ENCODE peak calls at places on chromosomes 11 and 22, in five cellular contexts. E is HEK293T, V is GM12878, C is K562, W is HepG2. S is an unnamed sample.

GRCh38 chr11:75506827-75507226 is 18.9 kb downstream of the GDPD5 start:
- DNase-seq in E (no peak), V (no peak), C (no peak), W (no peak), S (peak)

GRCh38 chr11:68040121-68040956 is 1.5 kb downstream of the TCIRG1 start:
- DNase-seq in E (no peak), V (peak), C (peak), W (peak), S (peak)

GRCh38 chr11:111148116-111148515 is 97.4 kb upstream of the POU2AF2 start:
- DNase-seq in E (no peak), V (no peak), C (no peak), W (no peak), S (no peak)

GRCh38 chr11:68932933-68933577 is 29.4 kb downstream of the IGHMBP2 start:
- DNase-seq in E (no peak), V (no peak), C (no peak), W (no peak), S (no peak)

GRCh38 chr11:108697872-108698473 is 33.1 kb downstream of the DDX10 start:
- DNase-seq in E (peak), V (peak), C (peak), W (peak), S (peak)

GRCh38 chr11:117221775-117222517 is 9.9 kb downstream of the PCSK7 start:
- DNase-seq in E (no peak), V (no peak), C (no peak), W (no peak), S (no peak)

GRCh38 chr11:57727185-57727584 is 14.1 kb upstream of the SELENOH start:
- DNase-seq in E (no peak), V (no peak), C (no peak), W (no peak), S (no peak)

GRCh38 chr11:95567685-95568084 is 221.9 kb downstream of the FAM76B start:
- DNase-seq in E (no peak), V (no peak), C (no peak), W (no peak), S (no peak)

GRCh38 chr11:62264004-62264403 is 6.0 kb upstream of the SCGB2A2 start:
- DNase-seq in E (no peak), V (no peak), C (no peak), W (no peak), S (no peak)

GRCh38 chr11:326842-327580 is 6.4 kb upstream of the IFITM3 start:
- DNase-seq in E (no peak), V (peak), C (peak), W (peak), S (peak)

GRCh38 chr11:3138178-3139085 is 26.7 kb downstream of the OSBPL5 start:
- DNase-seq in E (no peak), V (no peak), C (peak), W (no peak), S (no peak)

GRCh38 chr22:29030618-29031235 is 30.9 kb downstream of the C22orf31 start:
- DNase-seq in E (peak), V (no peak), C (peak), W (peak), S (peak)

GRCh38 chr11:43639920-43640319 is 40.6 kb upstream of the HSD17B12 start:
- DNase-seq in E (no peak), V (no peak), C (no peak), W (no peak), S (no peak)

GRCh38 chr22:17974087-17974486 is 50.3 kb downstream of the MICAL3 start:
- DNase-seq in E (no peak), V (no peak), C (no peak), W (no peak), S (no peak)

GRCh38 chr11:110929129-110929528 is 216.9 kb upstream of the ARHGAP20 start:
- DNase-seq in E (no peak), V (no peak), C (no peak), W (no peak), S (no peak)

GRCh38 chr11:112795896-112796686 is 165.1 kb upstream of the NCAM1 start:
- DNase-seq in E (no peak), V (no peak), C (no peak), W (no peak), S (no peak)

GRCh38 chr22:42317691-42318547 is 47.5 kb upstream of the TCF20 start:
- DNase-seq in E (no peak), V (no peak), C (no peak), W (no peak), S (peak)

GRCh38 chr22:35835267-35835997 is 117.8 kb downstream of the APOL5 start:
- DNase-seq in E (no peak), V (no peak), C (no peak), W (no peak), S (no peak)

GRCh38 chr22:32590556-32590955 is 115.9 kb downstream of the FBXO7 start:
- DNase-seq in E (no peak), V (no peak), C (no peak), W (no peak), S (no peak)

GRCh38 chr11:21495879-21496278 is 697.0 kb upstream of the ANO5 start:
- DNase-seq in E (no peak), V (no peak), C (no peak), W (no peak), S (no peak)

GRCh38 chr11:76690736-76691135 is 20.2 kb upstream of the LRRC32 start:
- DNase-seq in E (no peak), V (no peak), C (no peak), W (no peak), S (no peak)

GRCh38 chr11:15113381-15113780 is 1.3 kb upstream of the INSC start:
- DNase-seq in E (no peak), V (peak), C (no peak), W (no peak), S (no peak)

GRCh38 chr22:46801331-46801811 is 38.9 kb downstream of the TBC1D22A start:
- DNase-seq in E (no peak), V (no peak), C (no peak), W (peak), S (no peak)

GRCh38 chr11:105092255-105093239 is 47.0 kb downstream of the CARD18 start:
- DNase-seq in E (no peak), V (no peak), C (no peak), W (no peak), S (no peak)

GRCh38 chr11:117827521-117828511 is 3.3 kb upstream of the FXYD2 start:
- DNase-seq in E (no peak), V (no peak), C (no peak), W (no peak), S (no peak)

GRCh38 chr11:29093416-29093815 is 923.4 kb downstream of the KCNA4 start:
- DNase-seq in E (no peak), V (no peak), C (no peak), W (peak), S (no peak)

GRCh38 chr22:19886605-19887250 is 32.1 kb upstream of the GNB1L start:
- DNase-seq in E (no peak), V (no peak), C (no peak), W (no peak), S (no peak)

GRCh38 chr11:88354909-88355308 is 17.4 kb upstream of the CTSC start:
- DNase-seq in E (no peak), V (peak), C (no peak), W (no peak), S (no peak)

GRCh38 chr11:22244986-22245592 is 52.2 kb downstream of the ANO5 start:
- DNase-seq in E (peak), V (no peak), C (peak), W (peak), S (peak)

DNA sequence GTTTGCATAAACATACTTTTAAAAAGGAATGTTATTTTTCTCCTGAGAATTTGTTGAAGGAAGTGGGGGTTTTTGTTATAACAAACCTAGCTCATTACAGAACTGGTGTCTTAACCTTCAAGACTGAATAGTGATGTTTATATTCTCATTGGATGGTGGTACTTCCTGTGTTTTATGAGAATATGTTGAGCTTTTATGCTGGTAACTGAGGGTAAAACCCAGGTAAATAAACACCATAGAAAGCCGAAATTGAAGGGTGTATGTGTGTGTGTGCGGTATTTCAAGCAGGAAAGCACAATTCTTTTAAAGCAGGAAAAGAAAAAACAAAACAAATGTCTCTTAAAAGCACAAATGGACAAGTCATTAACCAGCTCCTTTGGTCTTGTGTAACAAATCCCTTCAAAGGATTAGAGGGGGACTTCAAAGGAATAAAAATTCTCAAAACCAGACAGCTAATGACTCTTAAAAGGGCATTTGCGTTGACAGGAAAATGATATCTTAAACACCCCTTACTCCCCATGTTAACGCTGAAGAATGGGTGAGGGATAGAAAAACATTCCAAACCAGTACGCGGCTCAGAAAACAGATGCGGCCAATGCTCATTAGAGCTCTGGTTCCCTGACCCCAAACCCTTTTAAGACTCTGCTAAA is 23.8 kb downstream of the LMO2 start:
- DNase-seq in E (no peak), V (no peak), C (no peak), W (no peak), S (no peak)
- TF ChIP-seq FOXM1 in E (no peak), V (no peak), C (no peak), W (no peak), S (no peak)

GRCh38 chr11:12159351-12160099 is 49.1 kb downstream of the MICAL2 start:
- DNase-seq in E (no peak), V (no peak), C (no peak), W (no peak), S (no peak)
- TF ChIP-seq FOXM1 in E (no peak), V (no peak), C (no peak), W (no peak), S (no peak)

DNA sequence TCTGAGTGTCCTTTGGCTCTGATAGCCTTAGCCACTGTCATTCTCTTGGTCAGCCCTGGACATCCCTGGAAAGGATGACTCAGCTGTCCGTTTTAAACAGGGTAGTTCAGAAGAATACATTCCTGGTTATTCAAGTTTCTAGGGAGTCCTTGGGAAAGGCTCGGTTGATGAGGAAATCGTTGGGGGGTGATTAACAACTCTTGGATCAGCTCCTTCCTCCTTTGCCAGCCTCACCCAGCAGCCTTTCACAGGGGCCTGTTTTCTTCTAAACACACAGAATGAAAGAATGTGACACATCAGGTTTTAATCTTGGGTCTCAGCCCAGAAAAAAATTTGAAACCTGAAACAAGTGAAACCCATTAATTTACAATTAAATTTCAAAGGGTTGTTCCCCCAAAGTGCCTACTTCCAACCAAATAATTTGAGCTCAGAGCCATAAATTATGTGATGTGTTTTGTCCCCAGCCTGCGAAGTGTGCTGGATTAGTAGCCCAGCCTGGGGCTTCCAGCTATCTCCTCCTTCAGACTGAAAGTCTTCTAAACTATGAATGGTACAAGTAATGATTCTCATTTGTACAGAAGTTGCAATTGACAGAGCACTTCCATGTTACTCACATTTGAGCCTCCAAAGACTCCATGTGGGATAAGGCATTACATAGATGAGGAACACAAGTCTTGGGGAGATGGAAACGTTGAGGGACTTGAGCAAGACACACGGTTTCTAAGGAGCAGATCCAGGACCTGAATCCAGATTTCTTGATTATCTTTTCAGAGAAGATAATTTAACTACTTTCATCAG is 19.3 kb upstream of the MRGPRX2 start:
- DNase-seq in E (no peak), V (no peak), C (no peak), W (no peak), S (no peak)
- TF ChIP-seq FOXM1 in E (no peak), V (no peak), C (no peak), W (no peak), S (no peak)

GRCh38 chr11:133019545-133019944 is 512.8 kb downstream of the OPCML start:
- DNase-seq in E (no peak), V (no peak), C (no peak), W (no peak), S (no peak)
- TF ChIP-seq FOXM1 in E (no peak), V (no peak), C (no peak), W (no peak), S (no peak)

GRCh38 chr22:37240240-37240940 is 3.7 kb downstream of the RAC2 start:
- DNase-seq in E (no peak), V (no peak), C (no peak), W (no peak), S (no peak)

GRCh38 chr22:37240941-37241320 is 3.1 kb downstream of the RAC2 start:
- DNase-seq in E (no peak), V (no peak), C (no peak), W (no peak), S (peak)

GRCh38 chr22:37237371-37238268 is 6.4 kb downstream of the RAC2 start:
- DNase-seq in E (no peak), V (no peak), C (no peak), W (no peak), S (peak)

GRCh38 chr22:37241351-37242142 is 2.5 kb downstream of the RAC2 start:
- DNase-seq in E (no peak), V (no peak), C (no peak), W (no peak), S (peak)

GRCh38 chr22:37239336-37240239 is 4.5 kb downstream of the RAC2 start:
- DNase-seq in E (no peak), V (no peak), C (no peak), W (no peak), S (peak)
- TF ChIP-seq FOXM1 in E (no peak), V (no peak), C (no peak), W (no peak), S (no peak)

DNA sequence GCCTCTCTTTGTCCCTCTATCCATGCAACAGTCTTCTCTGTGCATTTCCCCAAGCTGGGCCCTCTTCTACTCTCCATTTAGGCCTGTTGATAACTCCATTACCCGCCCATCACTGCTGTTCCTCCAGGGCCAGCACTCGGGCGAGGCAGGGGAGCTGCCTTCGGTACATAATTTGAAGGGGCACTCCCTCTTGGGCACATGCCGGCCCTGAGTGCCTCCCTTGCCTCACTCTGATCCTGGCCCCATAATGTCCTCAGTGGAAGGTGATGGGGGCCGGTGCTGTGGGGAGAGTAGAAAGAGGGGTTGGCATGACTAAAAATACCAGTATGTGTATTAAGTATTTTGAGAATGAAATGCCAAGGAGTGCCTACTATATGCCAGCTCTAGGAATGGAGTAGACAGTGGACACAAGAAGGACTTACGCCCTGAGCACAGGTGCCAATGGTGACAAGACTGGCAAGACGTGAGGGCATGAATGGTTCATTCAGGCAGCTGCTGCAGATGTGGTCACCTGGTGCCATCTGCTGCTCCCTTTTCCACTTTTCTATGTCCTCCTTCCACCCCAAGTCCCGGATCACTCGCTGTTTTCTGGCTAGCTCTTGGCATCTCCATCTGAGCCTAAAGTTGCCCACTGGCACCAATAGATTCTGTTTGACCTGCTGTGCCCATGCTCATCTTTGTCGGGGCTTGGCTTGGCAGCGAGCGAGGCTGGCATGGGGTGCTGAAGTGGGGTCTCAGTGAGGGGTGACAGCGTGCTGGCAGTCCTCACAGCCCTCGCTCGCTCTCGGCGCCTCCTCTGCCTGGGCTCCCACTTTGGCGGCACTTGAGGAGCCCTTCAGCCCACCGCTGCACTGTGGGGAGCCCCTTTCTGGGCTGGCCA is 22.6 kb downstream of the TMEM218 start:
- DNase-seq in E (no peak), V (no peak), C (no peak), W (no peak), S (no peak)
- TF ChIP-seq FOXM1 in E (no peak), V (no peak), C (no peak), W (no peak), S (no peak)

GRCh38 chr11:63492441-63492840 is 1.5 kb upstream of the PLAAT5 start:
- DNase-seq in E (no peak), V (no peak), C (no peak), W (no peak), S (no peak)

GRCh38 chr11:63491614-63492372 is 826 bp upstream of the PLAAT5 start:
- DNase-seq in E (no peak), V (no peak), C (no peak), W (peak), S (no peak)

GRCh38 chr11:63491240-63491587 is 247 bp upstream of the PLAAT5 start:
- DNase-seq in E (no peak), V (no peak), C (no peak), W (no peak), S (no peak)

GRCh38 chr11:63493127-63493526 is 2.2 kb upstream of the PLAAT5 start:
- DNase-seq in E (no peak), V (no peak), C (no peak), W (no peak), S (no peak)

DNA sequence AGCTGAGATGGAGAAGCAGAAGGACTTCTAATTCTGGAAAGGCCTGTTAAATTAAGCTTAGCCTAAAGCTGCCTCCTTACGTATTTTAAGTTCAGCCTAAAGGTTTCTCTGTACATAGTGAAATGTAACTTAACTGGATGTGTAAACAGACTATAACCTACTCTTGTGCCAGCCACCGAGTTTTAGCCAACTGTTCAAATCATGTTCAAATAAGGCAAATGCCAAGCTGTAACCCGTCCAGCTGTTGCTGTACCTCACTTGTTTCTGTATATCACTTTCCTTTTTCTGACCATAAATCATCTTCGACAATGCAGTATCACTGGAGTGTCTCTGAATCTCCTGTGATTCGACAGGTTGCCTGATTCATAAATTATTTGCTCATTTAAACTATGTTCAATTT is 4.0 kb upstream of the PLAAT5 start:
- DNase-seq in E (no peak), V (no peak), C (no peak), W (no peak), S (no peak)
- TF ChIP-seq FOXM1 in E (no peak), V (no peak), C (no peak), W (no peak), S (no peak)

DNA sequence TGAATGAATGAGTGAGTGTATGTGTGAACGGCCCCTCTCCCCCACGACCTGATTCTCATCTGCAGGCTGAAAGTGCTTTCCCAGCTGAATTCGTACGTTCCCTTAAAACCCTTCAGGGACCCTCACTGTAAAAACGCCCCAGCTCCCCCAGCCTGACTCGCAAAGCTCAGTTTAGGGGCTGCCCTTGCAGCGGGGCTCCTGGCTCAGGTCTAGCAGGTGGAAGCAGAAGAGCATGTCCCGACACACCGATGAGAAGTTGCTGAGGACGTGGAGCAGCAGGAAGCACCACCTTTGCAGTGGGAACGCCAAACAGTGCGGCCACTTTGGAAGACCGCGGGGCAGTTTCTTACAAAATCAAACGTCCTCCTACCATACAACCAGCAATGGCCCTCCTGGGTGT is 3.6 kb upstream of the MRPL23 start:
- DNase-seq in E (no peak), V (no peak), C (no peak), W (no peak), S (no peak)
- TF ChIP-seq FOXM1 in E (no peak), V (no peak), C (no peak), W (no peak), S (no peak)

GRCh38 chr11:33893711-33894401 is 2.0 kb upstream of the LMO2 start:
- DNase-seq in E (no peak), V (peak), C (no peak), W (no peak), S (no peak)
- TF ChIP-seq FOXM1 in E (no peak), V (peak), C (no peak), W (no peak), S (no peak)

S was measured in SK-N-SH.